ENCODE peak calls at places on chromosomes 5 and 9, in four cellular contexts. U is K562, D is GM12878, G is HL-60. W is an unnamed sample.

GRCh38 chr9:120883608-120883996 is 6.6 kb upstream of the PHF19 start:
- DNase-seq in U (peak), D (no peak), G (no peak), W (no peak)

GRCh38 chr5:14505310-14506140 is 76.1 kb upstream of the OTULINL start:
- DNase-seq in U (peak), D (no peak), G (no peak), W (no peak)

GRCh38 chr9:101586651-101587050 is 8.1 kb downstream of the PPP3R2 start:
- DNase-seq in U (no peak), D (no peak), G (no peak), W (no peak)

GRCh38 chr9:130173462-130173876 is 1.3 kb downstream of the NCS1 start:
- DNase-seq in U (no peak), D (no peak), G (no peak), W (no peak)

GRCh38 chr9:136535070-136535469 is 10.8 kb downstream of the NOTCH1 start:
- DNase-seq in U (no peak), D (no peak), G (no peak), W (no peak)

GRCh38 chr5:176365663-176366574 is 632 bp downstream of the ARL10 start:
- DNase-seq in U (no peak), D (no peak), G (no peak), W (peak)

GRCh38 chr9:72203205-72203803 is 54.1 kb downstream of the GDA start:
- DNase-seq in U (peak), D (no peak), G (peak), W (peak)

GRCh38 chr9:68825755-68826500 is 120.9 kb downstream of the PIP5K1B start:
- DNase-seq in U (no peak), D (no peak), G (no peak), W (no peak)

GRCh38 chr5:14809369-14810144 is 62.0 kb downstream of the ANKH start:
- DNase-seq in U (no peak), D (peak), G (peak), W (peak)

GRCh38 chr9:16257604-16258003 is 612.9 kb downstream of the BNC2 start:
- DNase-seq in U (no peak), D (no peak), G (no peak), W (no peak)

GRCh38 chr5:138739938-138740337 is 13.3 kb upstream of the CTNNA1 start:
- DNase-seq in U (no peak), D (no peak), G (no peak), W (no peak)
- TF ChIP-seq POLR2AphosphoS5 in U (no peak), D (no peak), G (no peak), W (no peak)

DNA sequence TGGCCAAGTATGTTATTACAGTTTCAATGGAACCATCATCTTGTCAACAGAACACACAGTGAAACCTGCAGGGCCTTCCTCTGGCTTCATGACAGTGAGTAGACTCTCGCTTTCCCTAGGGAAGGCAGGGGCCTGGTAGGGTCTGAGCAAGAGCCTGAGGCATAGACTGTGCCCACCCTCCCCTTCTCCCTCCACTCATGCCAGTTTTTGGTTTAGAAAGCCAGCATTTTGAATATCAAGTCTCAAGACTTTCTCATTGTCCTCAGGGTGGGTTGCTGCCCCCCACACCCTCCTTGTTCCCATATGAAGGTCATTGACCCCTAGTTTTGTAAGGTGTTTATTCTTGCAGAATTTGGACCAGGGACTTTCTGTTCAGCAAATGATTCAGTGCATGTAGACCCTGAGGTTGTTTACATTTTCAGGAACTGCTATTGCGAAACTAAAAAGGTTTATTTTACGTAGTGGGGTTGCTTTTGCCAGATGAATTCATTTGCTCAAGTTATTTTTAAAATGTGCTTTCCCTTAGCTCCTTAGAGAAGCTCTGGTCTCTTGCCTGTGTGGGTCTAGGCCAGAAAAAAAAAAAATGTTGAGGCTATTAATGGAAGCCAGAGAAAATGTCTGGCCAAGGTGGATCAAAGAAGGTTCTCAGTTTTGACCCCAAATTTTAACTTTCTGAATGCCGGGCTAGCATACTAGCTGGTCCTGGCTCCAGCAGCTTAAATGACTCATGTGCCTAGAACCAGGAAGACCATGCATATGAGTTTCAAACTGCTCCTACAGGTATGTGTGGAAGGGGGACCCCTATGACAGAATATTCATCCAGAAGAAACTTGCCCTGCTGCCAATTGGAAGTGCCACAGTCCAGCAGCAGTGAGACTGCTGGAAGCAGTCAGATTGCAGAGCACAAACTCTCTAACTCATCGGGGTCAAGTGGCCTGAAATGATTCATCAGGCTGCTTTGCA is 10.1 kb upstream of the MOB3B start:
- DNase-seq in U (no peak), D (peak), G (no peak), W (no peak)
- TF ChIP-seq SPI1 in U (no peak), D (no peak), G (no peak), W (no peak)

GRCh38 chr5:126972062-126972895 is 58.1 kb downstream of the MARCHF3 start:
- DNase-seq in U (peak), D (peak), G (peak), W (peak)
- TF ChIP-seq POLR2AphosphoS5 in U (no peak), D (no peak), G (no peak), W (no peak)

GRCh38 chr5:1725641-1726468 is 73.8 kb downstream of the MRPL36 start:
- DNase-seq in U (peak), D (no peak), G (no peak), W (peak)

GRCh38 chr5:1723476-1723875 is 76.2 kb downstream of the MRPL36 start:
- DNase-seq in U (no peak), D (no peak), G (no peak), W (no peak)

GRCh38 chr5:1724822-1725602 is 74.6 kb downstream of the MRPL36 start:
- DNase-seq in U (peak), D (no peak), G (no peak), W (peak)

GRCh38 chr5:1722877-1723276 is 76.8 kb downstream of the MRPL36 start:
- DNase-seq in U (no peak), D (no peak), G (no peak), W (no peak)

GRCh38 chr5:1723957-1724821 is 75.4 kb downstream of the MRPL36 start:
- DNase-seq in U (no peak), D (no peak), G (no peak), W (peak)
- TF ChIP-seq SPI1 in U (no peak), D (no peak), G (no peak), W (no peak)

DNA sequence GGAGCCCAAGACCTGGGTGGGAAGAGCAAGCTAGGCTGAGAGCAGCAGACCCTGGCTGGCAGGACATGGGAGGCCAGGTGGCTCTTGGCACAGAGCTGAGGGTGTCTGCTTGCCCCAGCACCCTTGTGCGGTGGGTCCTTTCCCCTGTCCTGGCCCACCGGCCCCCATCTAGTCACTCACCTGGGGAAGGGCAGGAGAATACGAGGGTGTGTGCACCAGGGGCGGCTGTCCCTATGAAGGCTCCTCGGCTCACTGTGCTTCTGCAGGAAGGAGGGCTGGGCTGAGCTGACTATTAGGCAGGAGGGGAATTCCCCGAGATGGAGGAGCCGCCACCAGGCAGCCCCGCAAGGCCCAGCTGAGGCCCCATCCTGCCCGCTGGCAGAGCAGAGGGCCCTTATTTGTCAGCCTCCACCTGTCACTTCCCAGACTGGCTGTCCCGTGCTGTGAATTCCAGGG is 6.1 kb upstream of the TNIP1 start:
- DNase-seq in U (no peak), D (no peak), G (no peak), W (peak)
- TF ChIP-seq POLR2AphosphoS5 in U (no peak), D (peak), G (no peak), W (peak)